ENCODE peak calls at places on chromosomes 11 and 22, in four cellular contexts. K is colonic mucosa, T is PC-9, P is body of pancreas. C is an unnamed sample. For H3K4me1 and H3K36me3, the result is how much of the 10 kb centered on the place peaks cover.

GRCh38 chr22:49183826-49184216 is 643.9 kb downstream of the BRD1 start:
- DNase-seq in K (no peak), T (no peak), P (no peak), C (no peak)

GRCh38 chr11:65204646-65205601 is 23.2 kb downstream of the CAPN1 start:
- DNase-seq in K (no peak), T (no peak), P (no peak), C (peak)

GRCh38 chr11:86743223-86744118 is 56.9 kb upstream of the PRSS23 start:
- DNase-seq in K (peak), T (peak), P (no peak), C (no peak)

GRCh38 chr11:78654071-78654470 is 79.4 kb upstream of the NARS2 start:
- DNase-seq in K (no peak), T (no peak), P (no peak), C (no peak)

GRCh38 chr11:119810478-119811232 is 81.7 kb upstream of the NECTIN1 start:
- DNase-seq in K (no peak), T (no peak), P (no peak), C (no peak)

GRCh38 chr11:74443071-74443864 is 24.1 kb downstream of the KCNE3 start:
- DNase-seq in K (peak), T (peak), P (peak), C (no peak)

GRCh38 chr22:50274311-50274710 is 4.1 kb upstream of the MAPK11 start:
- DNase-seq in K (no peak), T (peak), P (peak), C (no peak)

GRCh38 chr11:12876988-12877387 is 132.1 kb upstream of the RASSF10 start:
- DNase-seq in K (no peak), T (no peak), P (no peak), C (no peak)

GRCh38 chr22:49849161-49850020 is 4.3 kb upstream of the ZBED4 start:
- DNase-seq in K (peak), T (no peak), P (no peak), C (no peak)

DNA sequence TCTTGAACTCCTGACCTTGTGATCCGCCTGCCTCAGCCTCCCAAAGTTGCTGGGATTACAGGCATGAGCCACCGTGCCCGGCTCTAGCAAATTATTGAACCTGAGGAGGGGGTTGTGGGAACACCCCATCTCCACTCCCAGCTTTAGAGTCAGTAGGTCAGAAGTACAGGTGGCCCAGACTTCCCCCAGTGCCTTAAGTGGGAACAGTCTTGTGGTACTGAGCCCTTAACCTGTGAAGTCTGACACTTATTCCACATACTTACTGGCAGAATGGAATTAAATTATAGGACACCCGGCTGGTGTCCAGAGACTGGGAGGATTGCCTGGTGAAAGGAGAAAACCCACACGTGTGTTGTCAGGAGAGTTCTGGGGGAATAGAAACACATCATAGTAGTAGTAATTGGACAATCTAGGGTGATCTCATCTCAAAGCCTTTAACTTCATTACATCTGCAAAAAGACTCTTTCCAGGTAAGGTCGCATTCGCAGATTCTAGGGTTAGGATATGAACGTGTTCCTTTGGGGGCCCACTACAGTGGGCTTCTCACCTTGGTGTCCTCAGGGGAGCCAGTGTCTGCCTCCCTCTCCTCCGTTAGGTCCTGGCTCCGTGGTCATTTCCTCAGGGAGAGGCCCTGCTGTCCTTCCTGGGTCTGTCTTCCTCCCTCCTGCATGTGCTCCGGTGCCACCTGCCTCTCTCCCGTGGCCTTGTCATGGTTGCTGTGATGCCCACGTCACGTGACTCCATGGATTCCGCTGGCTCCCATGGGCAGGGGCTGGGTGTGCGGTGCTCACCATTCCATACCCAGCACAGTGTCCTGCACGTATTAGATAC is 63.8 kb downstream of the BCR start:
- DNase-seq in K (no peak), T (no peak), P (no peak), C (no peak)
- H3K4me1 ChIP-seq in K (under half), T (under half), P (under half), C (under half)

GRCh38 chr22:46062232-46062615 is 85.3 kb upstream of the WNT7B start:
- DNase-seq in K (no peak), T (no peak), P (no peak), C (no peak)
- H3K27ac ChIP-seq in K (peak), T (no peak), P (peak), C (no peak)

GRCh38 chr11:93663021-93663420 is 1.5 kb downstream of the CEP295 start:
- DNase-seq in K (no peak), T (no peak), P (no peak), C (no peak)

GRCh38 chr11:93672280-93672679 is 10.8 kb downstream of the CEP295 start:
- DNase-seq in K (no peak), T (no peak), P (no peak), C (no peak)

GRCh38 chr11:93662177-93662575 is 694 bp downstream of the CEP295 start:
- DNase-seq in K (no peak), T (no peak), P (no peak), C (no peak)

DNA sequence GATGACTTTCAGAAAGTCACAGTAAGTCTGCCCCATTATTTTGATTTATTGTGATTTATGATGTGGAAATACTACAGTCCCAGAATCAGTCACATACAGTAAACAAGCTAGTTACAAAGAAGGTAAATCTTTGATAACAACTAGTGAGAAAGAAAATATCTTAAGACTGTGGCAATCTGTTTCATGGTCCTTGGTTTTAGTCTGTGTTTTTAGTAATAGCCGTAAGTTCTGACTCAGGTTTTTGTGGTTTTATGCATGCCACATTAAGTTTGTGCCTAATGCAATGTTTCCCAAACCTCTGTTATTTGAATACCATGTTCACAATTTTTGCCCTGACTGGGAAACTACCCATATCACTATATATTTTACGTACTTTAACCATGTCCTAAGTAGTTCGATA is 6.7 kb downstream of the CEP295 start:
- DNase-seq in K (no peak), T (no peak), P (no peak), C (no peak)
- H3K36me3 ChIP-seq in K (under half), T (under half), P (under half), C (under half)

GRCh38 chr11:15339302-15339701 is 224.6 kb downstream of the INSC start:
- DNase-seq in K (no peak), T (no peak), P (no peak), C (no peak)
- H3K4me1 ChIP-seq in K (under half), T (under half), P (under half), C (under half)